ENCODE peak calls at places on chromosomes 13 and 19, in seven cellular contexts. V, W, U, N, B, K and Z are unnamed samples.

GRCh38 chr19:46408611-46409039 is 4.7 kb downstream of the CCDC8 start:
- DNase-seq in V (peak; percentile 89), W (no peak), U (no peak), N (no peak), B (peak; percentile 25), K (no peak), Z (peak; percentile 51)

GRCh38 chr19:42872608-42873007 is 6.9 kb downstream of the PSG1 start:
- DNase-seq in V (no peak), W (no peak), U (no peak), N (no peak), B (no peak), K (no peak), Z (no peak)

GRCh38 chr13:23909606-23910005 is 12.3 kb upstream of the C1QTNF9B start:
- DNase-seq in V (no peak), W (no peak), U (no peak), N (no peak), B (no peak), K (no peak), Z (no peak)

GRCh38 chr13:105918842-105919741 is 616.4 kb downstream of the EFNB2 start:
- DNase-seq in V (no peak), W (no peak), U (peak; percentile 73), N (peak; percentile 71), B (no peak), K (no peak), Z (peak; percentile 80)

GRCh38 chr13:25689539-25689938 is 317.8 kb downstream of the ATP8A2 start:
- DNase-seq in V (no peak), W (no peak), U (no peak), N (no peak), B (no peak), K (no peak), Z (no peak)

GRCh38 chr19:28358604-28359003 is 854.3 kb downstream of the UQCRFS1 start:
- DNase-seq in V (no peak), W (no peak), U (no peak), N (no peak), B (no peak), K (no peak), Z (no peak)

GRCh38 chr13:112055417-112056206 is 11.3 kb upstream of the SOX1 start:
- DNase-seq in V (no peak), W (no peak), U (no peak), N (no peak), B (no peak), K (peak; percentile 59), Z (no peak)

GRCh38 chr13:109383683-109384082 is 402.7 kb downstream of the IRS2 start:
- DNase-seq in V (no peak), W (no peak), U (no peak), N (no peak), B (no peak), K (no peak), Z (no peak)

GRCh38 chr13:49409008-49409407 is 34.9 kb downstream of the CAB39L start:
- DNase-seq in V (no peak), W (no peak), U (no peak), N (no peak), B (no peak), K (no peak), Z (no peak)

GRCh38 chr19:55546822-55547614 is 1.7 kb upstream of the SBK3 start:
- DNase-seq in V (peak; percentile 51), W (peak; percentile 63), U (peak; percentile 76), N (no peak), B (peak; percentile 48), K (no peak), Z (peak; percentile 55)

GRCh38 chr19:39407394-39407643 is 672 bp downstream of the ZFP36 start:
- DNase-seq in V (peak; percentile 68), W (no peak), U (no peak), N (no peak), B (no peak), K (no peak), Z (no peak)

GRCh38 chr13:24161010-24161775 is 673 bp downstream of the SPATA13 start:
- DNase-seq in V (peak; percentile 52), W (peak; percentile 7), U (no peak), N (peak; percentile 65), B (no peak), K (no peak), Z (peak; percentile 58)

GRCh38 chr19:47573076-47574026 is at the start of gene ZNF541:
- DNase-seq in V (peak; percentile 49), W (peak; percentile 70), U (no peak), N (peak; percentile 88), B (peak; percentile 41), K (peak; percentile 87), Z (peak; percentile 61)

GRCh38 chr19:4303778-4304508 is 455 bp upstream of the FSD1 start:
- DNase-seq in V (no peak), W (no peak), U (no peak), N (no peak), B (no peak), K (no peak), Z (peak; percentile 28)

GRCh38 chr19:4305659-4306058 is 1.3 kb downstream of the FSD1 start:
- DNase-seq in V (no peak), W (no peak), U (no peak), N (no peak), B (no peak), K (no peak), Z (no peak)

GRCh38 chr19:4302238-4302630 is at the start of gene TMIGD2:
- DNase-seq in V (no peak), W (no peak), U (no peak), N (peak; percentile 65), B (no peak), K (no peak), Z (no peak)

GRCh38 chr19:4305253-4305612 is 835 bp downstream of the FSD1 start:
- DNase-seq in V (no peak), W (peak; percentile 34), U (no peak), N (no peak), B (no peak), K (no peak), Z (no peak)

DNA sequence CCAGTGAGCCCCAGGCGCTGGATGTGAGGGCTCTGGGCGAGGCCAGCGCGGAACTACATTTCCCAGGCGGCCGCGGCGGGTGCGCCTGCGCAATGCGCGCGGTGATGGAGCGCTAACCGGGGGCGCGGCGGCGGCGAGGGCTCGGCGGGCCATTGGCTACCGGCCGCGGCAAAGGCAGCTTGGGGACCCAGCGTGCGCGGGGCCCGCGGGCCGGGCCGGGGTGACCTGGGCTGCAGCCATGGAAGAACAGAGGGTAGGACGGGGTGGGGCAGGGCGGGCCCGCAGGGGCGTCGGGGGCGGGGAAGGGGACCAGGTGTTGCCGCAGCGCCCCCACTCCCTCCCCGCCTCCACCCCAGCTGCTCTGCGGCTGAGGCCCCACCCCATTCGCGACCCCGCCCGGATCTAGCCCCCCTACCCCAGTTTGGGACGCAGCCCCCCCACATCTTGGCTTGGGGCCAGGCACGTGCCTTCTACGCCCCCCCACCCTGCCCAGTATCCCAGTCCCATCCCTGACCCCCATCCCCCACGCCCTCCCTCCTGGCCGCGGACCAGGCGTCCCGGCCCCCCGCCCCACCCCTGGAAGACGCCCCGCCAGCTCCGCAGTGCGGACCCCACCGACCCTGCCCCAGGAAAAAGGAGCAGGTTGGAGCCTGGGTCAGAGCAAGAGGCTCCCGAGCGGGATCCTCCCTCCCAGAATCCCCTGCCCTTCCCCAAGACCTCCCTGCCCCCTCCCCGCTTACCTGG is at the start of gene FSD1:
- DNase-seq in V (no peak), W (peak; percentile 96), U (peak; percentile 52), N (peak; percentile 99), B (no peak), K (no peak), Z (no peak)
- TF ChIP-seq EP300 in V (no peak), W (no peak), U (no peak), N (no peak), B (no peak), K (no peak), Z (no peak)

GRCh38 chr19:16087940-16088339 is 11.6 kb downstream of the TPM4 start:
- DNase-seq in V (no peak), W (no peak), U (no peak), N (no peak), B (no peak), K (no peak), Z (no peak)

GRCh38 chr19:16085115-16085514 is 8.8 kb downstream of the TPM4 start:
- DNase-seq in V (no peak), W (no peak), U (no peak), N (no peak), B (no peak), K (no peak), Z (no peak)

GRCh38 chr19:16088985-16089846 is 12.9 kb downstream of the TPM4 start:
- DNase-seq in V (no peak), W (no peak), U (peak; percentile 67), N (no peak), B (no peak), K (no peak), Z (no peak)

GRCh38 chr19:16091546-16092475 is 15.5 kb downstream of the TPM4 start:
- DNase-seq in V (no peak), W (no peak), U (peak; percentile 62), N (no peak), B (no peak), K (no peak), Z (no peak)

GRCh38 chr19:16088351-16088984 is 12.2 kb downstream of the TPM4 start:
- DNase-seq in V (no peak), W (peak; percentile 33), U (peak; percentile 80), N (no peak), B (no peak), K (no peak), Z (no peak)
- H3K4me3 ChIP-seq in V (no peak overlapping the region), W (no peak overlapping the region), U (peak overlapping the region; percentile 24), N (no peak overlapping the region), B (no peak overlapping the region), K (no peak overlapping the region), Z (no peak overlapping the region)

DNA sequence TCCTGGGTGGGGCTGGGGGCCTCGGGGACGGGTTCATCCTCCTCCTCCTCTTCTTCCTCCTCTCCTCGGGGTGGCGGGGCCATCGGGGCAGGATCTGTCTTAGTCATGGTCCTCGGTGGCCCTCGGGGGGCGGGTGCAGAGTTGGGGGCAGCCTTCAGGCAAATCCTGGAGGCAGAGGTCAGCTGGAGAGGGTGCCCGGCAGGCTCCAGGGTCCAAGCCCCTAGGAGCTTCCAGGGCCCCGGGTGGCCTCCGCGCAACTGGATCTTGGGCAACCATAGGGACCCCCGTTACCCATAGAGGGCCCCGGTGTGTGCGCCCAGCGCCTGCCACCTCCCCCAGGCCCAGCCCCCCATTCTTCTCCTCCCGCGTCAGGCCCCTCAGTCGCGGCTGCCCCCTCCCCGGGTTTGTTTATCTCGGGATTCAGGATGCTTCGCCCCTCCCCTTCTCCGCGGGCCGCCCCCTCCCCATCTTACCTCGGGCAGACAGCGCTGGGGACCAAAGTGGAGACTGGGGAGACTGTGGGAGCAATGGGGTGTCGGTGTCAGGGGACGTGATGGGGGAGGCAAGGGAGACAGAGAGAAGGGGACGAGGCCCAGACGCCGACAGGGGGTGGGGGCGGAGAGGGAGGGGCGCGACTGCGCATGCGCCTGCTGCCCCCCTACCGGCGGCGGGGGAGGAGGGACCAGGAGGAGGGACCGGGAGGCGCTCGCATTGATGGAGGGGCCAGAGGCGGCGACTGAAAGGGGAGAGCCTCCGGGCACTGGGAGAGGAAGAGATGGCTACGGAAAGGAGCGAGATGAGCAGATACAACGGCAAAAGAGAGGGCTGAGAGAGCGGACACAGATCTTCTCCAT is at the start of gene CLIP3:
- DNase-seq in V (peak; percentile 85), W (peak; percentile 44), U (no peak), N (peak; percentile 100), B (peak; percentile 34), K (no peak), Z (peak; percentile 45)
- TF ChIP-seq EP300 in V (no peak), W (no peak), U (no peak), N (no peak), B (no peak), K (no peak), Z (no peak)

DNA sequence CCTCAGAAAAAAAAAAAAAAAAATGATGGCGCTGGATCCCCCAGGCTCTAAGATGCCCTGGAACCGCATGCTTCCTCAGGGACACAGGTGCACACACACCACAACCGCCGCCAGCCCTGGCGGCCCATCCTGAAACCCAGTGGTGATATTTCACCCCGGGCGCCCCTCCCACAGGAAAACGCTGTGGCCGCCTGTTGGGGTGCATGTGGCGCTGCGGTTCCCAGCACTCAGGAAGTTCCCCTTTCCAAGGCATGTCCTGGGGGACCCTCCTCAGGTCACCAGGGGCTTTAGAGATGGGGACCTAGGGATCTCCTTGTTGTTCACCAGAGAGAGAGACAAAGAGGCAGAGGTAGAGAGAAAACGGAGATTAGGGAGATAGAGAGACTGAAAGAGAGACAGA is 2.5 kb downstream of the ADGRE2 start:
- DNase-seq in V (no peak), W (peak; percentile 63), U (no peak), N (no peak), B (no peak), K (peak; percentile 78), Z (peak; percentile 17)
- H3K4me3 ChIP-seq in V (no peak overlapping the region), W (peak overlapping the region; percentile 90), U (peak overlapping the region; percentile 43), N (no peak overlapping the region), B (peak overlapping the region; percentile 23), K (peak overlapping the region; percentile 40), Z (peak overlapping the region; percentile 39)